ENCODE peak calls at places on chromosomes 3 and 15, in five cellular contexts. N is K562, O is HepG2, G is GM12878, W is H1. R is an unnamed sample.

GRCh38 chr15:41655716-41656115 is 4.5 kb upstream of the MGA start:
- DNase-seq in N (no peak), O (no peak), G (no peak), W (no peak), R (no peak)

GRCh38 chr3:64445318-64446300 is 220.3 kb upstream of the PRICKLE2 start:
- DNase-seq in N (no peak), O (no peak), G (no peak), W (peak; percentile 54), R (peak; percentile 18)

GRCh38 chr3:171585029-171585428 is 124.8 kb upstream of the TNIK start:
- DNase-seq in N (no peak), O (no peak), G (no peak), W (no peak), R (no peak)

GRCh38 chr3:38549957-38550840 is 54.1 kb downstream of the EXOG start:
- DNase-seq in N (no peak), O (no peak), G (no peak), W (no peak), R (no peak)

GRCh38 chr15:100809587-100809986 is 70.0 kb upstream of the ALDH1A3 start:
- DNase-seq in N (no peak), O (no peak), G (no peak), W (no peak), R (no peak)

GRCh38 chr3:22361465-22361864 is 610.5 kb upstream of the ZNF385D start:
- DNase-seq in N (no peak), O (no peak), G (no peak), W (no peak), R (no peak)

GRCh38 chr15:70196314-70197291 is 98.9 kb upstream of the TLE3 start:
- DNase-seq in N (no peak), O (peak; percentile 89), G (peak; percentile 90), W (peak; percentile 64), R (peak; percentile 74)

GRCh38 chr3:128190501-128190900 is 37.2 kb downstream of the EEFSEC start:
- DNase-seq in N (peak; percentile 15), O (no peak), G (no peak), W (no peak), R (no peak)

GRCh38 chr3:194274424-194275085 is 76.6 kb downstream of the CPN2 start:
- DNase-seq in N (no peak), O (no peak), G (no peak), W (no peak), R (no peak)

GRCh38 chr3:45547764-45548683 is 46.5 kb upstream of the LIMD1 start:
- DNase-seq in N (no peak), O (no peak), G (no peak), W (no peak), R (no peak)

GRCh38 chr3:78134496-78134895 is 1094.6 kb downstream of the ROBO2 start:
- DNase-seq in N (no peak), O (no peak), G (no peak), W (no peak), R (no peak)

GRCh38 chr3:160808838-160809237 is 52.8 kb downstream of the PPM1L start:
- DNase-seq in N (no peak), O (no peak), G (no peak), W (no peak), R (no peak)

GRCh38 chr15:83046558-83047127 is 20.4 kb downstream of the BTBD1 start:
- DNase-seq in N (no peak), O (no peak), G (no peak), W (no peak), R (no peak)

GRCh38 chr3:180827171-180827570 is 85.3 kb upstream of the FXR1 start:
- DNase-seq in N (no peak), O (no peak), G (no peak), W (no peak), R (no peak)

GRCh38 chr3:14166877-14167605 is 11.4 kb downstream of the XPC start:
- DNase-seq in N (no peak), O (no peak), G (no peak), W (no peak), R (no peak)

GRCh38 chr3:121152573-121152972 is 244.6 kb downstream of the STXBP5L start:
- DNase-seq in N (no peak), O (peak; percentile 2), G (no peak), W (no peak), R (no peak)

GRCh38 chr3:156593814-156594213 is 38.9 kb upstream of the SSR3 start:
- DNase-seq in N (no peak), O (no peak), G (no peak), W (no peak), R (no peak)

GRCh38 chr3:184017672-184018423 is at the start of gene ABCC5:
- DNase-seq in N (peak; percentile 92), O (peak; percentile 85), G (peak; percentile 67), W (peak; percentile 81), R (peak; percentile 80)
- TF ChIP-seq POLR2A in N (peak; percentile 85), O (peak; percentile 89), G (peak; percentile 65), W (peak; percentile 86), R (no peak)

DNA sequence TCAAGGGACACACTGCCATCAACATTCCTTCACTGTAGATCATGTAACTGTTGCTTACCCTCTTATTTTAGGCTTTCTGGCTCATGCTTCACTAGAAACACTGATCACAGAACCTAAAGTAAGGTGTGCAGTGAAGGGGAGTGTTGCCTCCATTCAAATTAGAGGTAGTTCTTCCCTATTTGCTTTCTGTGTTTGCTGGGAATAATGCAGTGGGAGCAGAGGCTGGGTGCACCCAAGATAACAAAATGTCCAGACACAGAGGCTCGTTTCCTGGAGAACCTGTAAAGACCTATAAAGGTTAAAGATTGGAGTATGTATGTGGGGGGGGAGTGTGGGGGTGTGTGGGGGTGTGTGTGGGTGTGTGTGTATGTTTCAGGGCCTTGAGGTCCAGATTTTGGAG is 2.1 kb upstream of the CLDN18 start:
- DNase-seq in N (no peak), O (no peak), G (no peak), W (no peak), R (no peak)
- TF ChIP-seq POLR2AphosphoS5 in N (no peak), O (no peak), G (no peak), W (no peak), R (no peak)

DNA sequence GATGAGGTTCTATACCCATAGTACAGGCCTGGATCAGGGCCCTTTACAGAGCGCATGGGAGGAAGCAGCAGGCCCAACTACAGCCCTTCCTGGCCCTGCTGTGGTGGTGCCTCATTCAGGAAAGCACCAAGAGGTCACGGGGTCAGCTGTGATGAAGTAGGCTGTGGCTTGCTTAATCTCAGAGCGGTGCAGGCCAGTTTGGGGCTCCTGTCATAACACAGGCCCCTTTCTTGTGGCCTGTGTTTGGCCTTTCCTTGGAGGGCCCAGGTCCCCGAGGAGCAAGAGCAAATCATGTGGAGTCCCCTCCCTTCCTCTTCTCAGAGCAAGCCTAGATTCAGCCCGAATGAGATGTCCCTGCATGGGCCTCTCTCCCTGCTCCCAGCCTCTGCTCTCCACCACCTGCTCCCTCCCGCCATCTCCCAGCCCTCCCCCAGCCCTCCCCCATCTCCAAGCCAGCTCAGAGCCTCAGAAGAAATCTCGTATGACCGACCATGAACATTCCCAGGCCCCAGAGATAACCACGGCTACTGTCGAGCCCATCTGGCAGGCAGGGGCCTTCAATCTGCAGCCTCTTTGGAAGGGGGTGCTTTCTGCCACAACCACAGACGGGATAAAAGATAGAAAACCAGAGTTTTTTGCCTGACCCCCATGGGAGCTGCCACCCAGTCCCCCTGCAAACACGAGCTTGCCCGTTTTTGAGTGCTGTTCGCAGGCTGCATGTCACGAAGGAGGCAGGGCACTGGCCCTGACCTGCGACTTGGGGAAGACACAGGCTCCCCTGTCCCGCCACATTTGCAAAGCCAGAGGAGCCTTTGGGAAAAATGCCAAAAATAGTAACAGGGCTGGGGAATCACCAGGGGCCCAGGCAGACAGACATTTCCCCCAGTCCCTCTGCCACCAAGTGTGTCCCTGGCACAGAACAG is 32.3 kb upstream of the DUSP7 start:
- DNase-seq in N (peak; percentile 47), O (peak; percentile 22), G (no peak), W (no peak), R (no peak)
- TF ChIP-seq TAF1 in N (no peak), O (no peak), G (no peak), W (no peak), R (no peak)

GRCh38 chr3:15345608-15346137 is 13.3 kb upstream of the SH3BP5 start:
- DNase-seq in N (no peak), O (no peak), G (peak; percentile 86), W (no peak), R (no peak)
- TF ChIP-seq POLR2A in N (no peak), O (no peak), G (peak; percentile 59), W (no peak), R (no peak)

GRCh38 chr15:98901438-98901837 is 106.2 kb downstream of the PGPEP1L start:
- DNase-seq in N (no peak), O (no peak), G (no peak), W (no peak), R (no peak)
- TF ChIP-seq POLR2AphosphoS5 in N (no peak), O (no peak), G (no peak), W (no peak), R (no peak)

R was measured in GM12892.